ENCODE peak calls at places on chromosomes 5 and 9, in nine cellular contexts. M is right lobe of liver; C is activated T-cell treated with anti-CD3 and anti-CD28 coated beads, Interleukin-2, amount 50 U/mL, for 72 hours; V is psoas muscle; P is activated CD8-positive, alpha-beta memory T cell treated with anti-CD3 and anti-CD28 coated beads, Interleukin-2, amount 10 ng/mL, durations not matched to agents 7 days and 5 days; F is activated naive CD4-positive, alpha-beta T cell treated with anti-CD3 and anti-CD28 coated beads, Interleukin-2, amount 50 U/mL, for 72 hours; L is aorta; Z is activated naive CD8-positive, alpha-beta T cell treated with anti-CD3 and anti-CD28 coated beads, Interleukin-2, amount 50 U/mL, for 24 hours; E is lower lobe of right lung. O is an unnamed sample.

GRCh38 chr5:54760182-54760935 is 225.0 kb downstream of the ESM1 start:
- ATAC-seq in M (peak), C (no peak), V (no peak), P (no peak), F (no peak), L (no peak), Z (peak), E (no peak), O (no peak)

GRCh38 chr5:54162184-54162583 is 148.2 kb downstream of the ARL15 start:
- ATAC-seq in M (no peak), C (no peak), V (no peak), P (no peak), F (no peak), L (no peak), Z (no peak), E (no peak), O (no peak)

GRCh38 chr5:115461506-115462290 is 82.9 kb downstream of the FEM1C start:
- ATAC-seq in M (peak), C (peak), V (peak), P (peak), F (peak), L (no peak), Z (peak), E (no peak), O (peak)

GRCh38 chr5:93723005-93723404 is 18.4 kb downstream of the POU5F2 start:
- ATAC-seq in M (peak), C (no peak), V (no peak), P (no peak), F (no peak), L (no peak), Z (no peak), E (no peak), O (no peak)

GRCh38 chr9:115673599-115673998 is 480.0 kb upstream of the PAPPA start:
- ATAC-seq in M (no peak), C (no peak), V (no peak), P (no peak), F (no peak), L (peak), Z (no peak), E (no peak), O (no peak)

GRCh38 chr5:115096034-115096769 is 73.5 kb downstream of the TRIM36 start:
- ATAC-seq in M (no peak), C (no peak), V (no peak), P (no peak), F (no peak), L (no peak), Z (no peak), E (no peak), O (peak)

GRCh38 chr5:14242871-14243383 is 99.8 kb downstream of the TRIO start:
- ATAC-seq in M (no peak), C (no peak), V (no peak), P (no peak), F (no peak), L (no peak), Z (no peak), E (no peak), O (no peak)

GRCh38 chr5:126301056-126301455 is 122.2 kb upstream of the GRAMD2B start:
- ATAC-seq in M (no peak), C (no peak), V (no peak), P (no peak), F (no peak), L (no peak), Z (no peak), E (no peak), O (no peak)

GRCh38 chr5:38289457-38289856 is 31.1 kb downstream of the EGFLAM start:
- ATAC-seq in M (no peak), C (no peak), V (no peak), P (no peak), F (no peak), L (no peak), Z (no peak), E (no peak), O (no peak)

GRCh38 chr9:5470816-5471215 is 20.5 kb downstream of the CD274 start:
- ATAC-seq in M (no peak), C (peak), V (no peak), P (no peak), F (peak), L (no peak), Z (peak), E (no peak), O (no peak)

GRCh38 chr9:77769246-77769645 is 121.1 kb upstream of the GNA14 start:
- ATAC-seq in M (peak), C (no peak), V (no peak), P (no peak), F (no peak), L (peak), Z (no peak), E (no peak), O (no peak)

GRCh38 chr5:139108056-139108811 is 89.9 kb downstream of the SIL1 start:
- ATAC-seq in M (no peak), C (no peak), V (no peak), P (no peak), F (no peak), L (peak), Z (no peak), E (no peak), O (no peak)

GRCh38 chr5:133317558-133317957 is 265.7 kb downstream of the HSPA4 start:
- ATAC-seq in M (no peak), C (no peak), V (no peak), P (no peak), F (no peak), L (no peak), Z (no peak), E (no peak), O (no peak)

GRCh38 chr9:100700689-100701318 is 122.9 kb downstream of the CAVIN4 start:
- ATAC-seq in M (peak), C (no peak), V (no peak), P (no peak), F (no peak), L (no peak), Z (no peak), E (peak), O (no peak)

GRCh38 chr5:149271717-149272558 is at the start of gene AFAP1L1:
- ATAC-seq in M (peak), C (peak), V (peak), P (peak), F (peak), L (peak), Z (peak), E (peak), O (peak)

GRCh38 chr5:82355053-82355452 is 76.9 kb upstream of the RPS23 start:
- ATAC-seq in M (no peak), C (no peak), V (no peak), P (no peak), F (no peak), L (no peak), Z (no peak), E (no peak), O (no peak)

GRCh38 chr5:54440456-54440893 is 15.0 kb upstream of the HSPB3 start:
- ATAC-seq in M (no peak), C (peak), V (no peak), P (no peak), F (peak), L (no peak), Z (peak), E (no peak), O (peak)

GRCh38 chr5:87116821-87117512 is 150.7 kb upstream of the RASA1 start:
- ATAC-seq in M (no peak), C (peak), V (no peak), P (peak), F (peak), L (no peak), Z (peak), E (no peak), O (peak)

O was measured in activated CD4-positive, CD25-positive, alpha-beta regulatory T cell treated with anti-CD3 and anti-CD28 coated beads, Interleukin-2, amount 50 U/mL, for 24 hours.